ENCODE peak calls at places on chromosomes 12 and 14, in seven cellular contexts. One of them, this sample, is unnamed.

GRCh38 chr14:24176599-24176998 is 4.7 kb downstream of the REC8 start:
- DNase-seq in activated CD4-positive, alpha-beta T cell treated with anti-CD3 and anti-CD28 coated beads for 1 hour: no peak
- DNase-seq in skeletal muscle cell: no peak
- DNase-seq in nephron progenitor cell: no peak
- DNase-seq in AG09309: no peak
- DNase-seq in lower lobe of right lung: no peak
- DNase-seq in NCI-H345: no peak
- DNase-seq in this sample: no peak

GRCh38 chr14:88695873-88696272 is 96.9 kb downstream of the EML5 start:
- DNase-seq in NCI-H345: no peak
- DNase-seq in AG09309: no peak
- DNase-seq in activated CD4-positive, alpha-beta T cell treated with anti-CD3 and anti-CD28 coated beads for 1 hour: no peak
- DNase-seq in lower lobe of right lung: no peak
- DNase-seq in nephron progenitor cell: no peak
- DNase-seq in skeletal muscle cell: no peak
- DNase-seq in this sample: no peak

GRCh38 chr12:24814379-24815086 is 134.4 kb downstream of the BCAT1 start:
- DNase-seq in lower lobe of right lung: no peak
- DNase-seq in skeletal muscle cell: no peak
- DNase-seq in nephron progenitor cell: no peak
- DNase-seq in AG09309: no peak
- DNase-seq in NCI-H345: no peak
- DNase-seq in activated CD4-positive, alpha-beta T cell treated with anti-CD3 and anti-CD28 coated beads for 1 hour: no peak
- DNase-seq in this sample: no peak

GRCh38 chr14:69535230-69535848 is 39.3 kb downstream of the CCDC177 start:
- DNase-seq in lower lobe of right lung: no peak
- DNase-seq in activated CD4-positive, alpha-beta T cell treated with anti-CD3 and anti-CD28 coated beads for 1 hour: no peak
- DNase-seq in skeletal muscle cell: no peak
- DNase-seq in nephron progenitor cell: peak
- DNase-seq in AG09309: peak
- DNase-seq in NCI-H345: peak
- DNase-seq in this sample: peak

GRCh38 chr12:32706337-32707024 is 27.4 kb downstream of the DNM1L start:
- DNase-seq in NCI-H345: no peak
- DNase-seq in skeletal muscle cell: no peak
- DNase-seq in nephron progenitor cell: no peak
- DNase-seq in activated CD4-positive, alpha-beta T cell treated with anti-CD3 and anti-CD28 coated beads for 1 hour: no peak
- DNase-seq in AG09309: no peak
- DNase-seq in lower lobe of right lung: no peak
- DNase-seq in this sample: no peak

GRCh38 chr12:30582943-30583342 is 112.7 kb downstream of the IPO8 start:
- DNase-seq in skeletal muscle cell: no peak
- DNase-seq in nephron progenitor cell: no peak
- DNase-seq in lower lobe of right lung: no peak
- DNase-seq in AG09309: no peak
- DNase-seq in NCI-H345: no peak
- DNase-seq in activated CD4-positive, alpha-beta T cell treated with anti-CD3 and anti-CD28 coated beads for 1 hour: no peak
- DNase-seq in this sample: no peak

GRCh38 chr14:88323086-88323519 is at the start of gene KCNK10:
- DNase-seq in nephron progenitor cell: no peak
- DNase-seq in activated CD4-positive, alpha-beta T cell treated with anti-CD3 and anti-CD28 coated beads for 1 hour: no peak
- DNase-seq in NCI-H345: peak
- DNase-seq in lower lobe of right lung: no peak
- DNase-seq in skeletal muscle cell: no peak
- DNase-seq in AG09309: no peak
- DNase-seq in this sample: no peak

GRCh38 chr12:9649532-9649940 is 20.0 kb upstream of the CLEC2D start:
- DNase-seq in NCI-H345: no peak
- DNase-seq in AG09309: no peak
- DNase-seq in nephron progenitor cell: peak
- DNase-seq in activated CD4-positive, alpha-beta T cell treated with anti-CD3 and anti-CD28 coated beads for 1 hour: no peak
- DNase-seq in skeletal muscle cell: no peak
- DNase-seq in lower lobe of right lung: no peak
- DNase-seq in this sample: no peak

GRCh38 chr12:57522019-57522886 is at the start of gene MBD6:
- DNase-seq in activated CD4-positive, alpha-beta T cell treated with anti-CD3 and anti-CD28 coated beads for 1 hour: peak
- DNase-seq in lower lobe of right lung: peak
- DNase-seq in skeletal muscle cell: peak
- DNase-seq in NCI-H345: peak
- DNase-seq in nephron progenitor cell: peak
- DNase-seq in AG09309: peak
- DNase-seq in this sample: peak

GRCh38 chr12:66275040-66275439 is 27.3 kb upstream of the HELB start:
- DNase-seq in activated CD4-positive, alpha-beta T cell treated with anti-CD3 and anti-CD28 coated beads for 1 hour: no peak
- DNase-seq in lower lobe of right lung: no peak
- DNase-seq in skeletal muscle cell: no peak
- DNase-seq in nephron progenitor cell: no peak
- DNase-seq in NCI-H345: no peak
- DNase-seq in AG09309: no peak
- DNase-seq in this sample: no peak

GRCh38 chr12:45909041-45909713 is 81.2 kb downstream of the SCAF11 start:
- DNase-seq in AG09309: no peak
- DNase-seq in nephron progenitor cell: no peak
- DNase-seq in NCI-H345: no peak
- DNase-seq in lower lobe of right lung: no peak
- DNase-seq in activated CD4-positive, alpha-beta T cell treated with anti-CD3 and anti-CD28 coated beads for 1 hour: no peak
- DNase-seq in skeletal muscle cell: no peak
- DNase-seq in this sample: no peak

GRCh38 chr14:76056128-76056527 is 70.6 kb downstream of the IFT43 start:
- DNase-seq in skeletal muscle cell: no peak
- DNase-seq in activated CD4-positive, alpha-beta T cell treated with anti-CD3 and anti-CD28 coated beads for 1 hour: no peak
- DNase-seq in AG09309: no peak
- DNase-seq in NCI-H345: no peak
- DNase-seq in lower lobe of right lung: no peak
- DNase-seq in nephron progenitor cell: no peak
- DNase-seq in this sample: peak

GRCh38 chr14:68820999-68821683 is 28.3 kb upstream of the ZFP36L1 start:
- DNase-seq in AG09309: no peak
- DNase-seq in skeletal muscle cell: no peak
- DNase-seq in lower lobe of right lung: no peak
- DNase-seq in activated CD4-positive, alpha-beta T cell treated with anti-CD3 and anti-CD28 coated beads for 1 hour: no peak
- DNase-seq in nephron progenitor cell: no peak
- DNase-seq in NCI-H345: no peak
- DNase-seq in this sample: no peak

GRCh38 chr14:24710403-24711063 is 76.5 kb upstream of the GZMB start:
- DNase-seq in nephron progenitor cell: peak
- DNase-seq in lower lobe of right lung: no peak
- DNase-seq in AG09309: peak
- DNase-seq in NCI-H345: peak
- DNase-seq in skeletal muscle cell: peak
- DNase-seq in activated CD4-positive, alpha-beta T cell treated with anti-CD3 and anti-CD28 coated beads for 1 hour: no peak
- DNase-seq in this sample: peak

GRCh38 chr12:121446760-121447159 is 46.8 kb downstream of the RNF34 start:
- DNase-seq in AG09309: no peak
- DNase-seq in lower lobe of right lung: no peak
- DNase-seq in activated CD4-positive, alpha-beta T cell treated with anti-CD3 and anti-CD28 coated beads for 1 hour: no peak
- DNase-seq in NCI-H345: no peak
- DNase-seq in skeletal muscle cell: no peak
- DNase-seq in nephron progenitor cell: no peak
- DNase-seq in this sample: no peak

GRCh38 chr14:63896278-63896720 is 43.5 kb downstream of the SYNE2 start:
- DNase-seq in NCI-H345: peak
- DNase-seq in activated CD4-positive, alpha-beta T cell treated with anti-CD3 and anti-CD28 coated beads for 1 hour: no peak
- DNase-seq in skeletal muscle cell: peak
- DNase-seq in AG09309: peak
- DNase-seq in lower lobe of right lung: no peak
- DNase-seq in nephron progenitor cell: no peak
- DNase-seq in this sample: no peak

GRCh38 chr14:63656194-63656593 is 14.5 kb upstream of the WDR89 start:
- DNase-seq in lower lobe of right lung: no peak
- DNase-seq in activated CD4-positive, alpha-beta T cell treated with anti-CD3 and anti-CD28 coated beads for 1 hour: no peak
- DNase-seq in skeletal muscle cell: no peak
- DNase-seq in nephron progenitor cell: no peak
- DNase-seq in AG09309: no peak
- DNase-seq in NCI-H345: no peak
- DNase-seq in this sample: no peak

GRCh38 chr12:41965996-41966395 is 178.7 kb downstream of the GXYLT1 start:
- DNase-seq in AG09309: no peak
- DNase-seq in NCI-H345: no peak
- DNase-seq in skeletal muscle cell: no peak
- DNase-seq in nephron progenitor cell: no peak
- DNase-seq in activated CD4-positive, alpha-beta T cell treated with anti-CD3 and anti-CD28 coated beads for 1 hour: no peak
- DNase-seq in lower lobe of right lung: no peak
- DNase-seq in this sample: no peak

GRCh38 chr14:51463461-51463860 is 188.2 kb upstream of the FRMD6 start:
- DNase-seq in lower lobe of right lung: no peak
- DNase-seq in AG09309: no peak
- DNase-seq in activated CD4-positive, alpha-beta T cell treated with anti-CD3 and anti-CD28 coated beads for 1 hour: no peak
- DNase-seq in nephron progenitor cell: no peak
- DNase-seq in skeletal muscle cell: no peak
- DNase-seq in NCI-H345: no peak
- DNase-seq in this sample: no peak

GRCh38 chr12:93176166-93176565 is 201.6 kb upstream of the NUDT4 start:
- DNase-seq in AG09309: no peak
- DNase-seq in activated CD4-positive, alpha-beta T cell treated with anti-CD3 and anti-CD28 coated beads for 1 hour: no peak
- DNase-seq in nephron progenitor cell: no peak
- DNase-seq in skeletal muscle cell: peak
- DNase-seq in NCI-H345: no peak
- DNase-seq in lower lobe of right lung: no peak
- DNase-seq in this sample: no peak

GRCh38 chr14:73748858-73749357 is 34.7 kb upstream of the PNMA1 start:
- DNase-seq in activated CD4-positive, alpha-beta T cell treated with anti-CD3 and anti-CD28 coated beads for 1 hour: no peak
- DNase-seq in lower lobe of right lung: no peak
- DNase-seq in NCI-H345: no peak
- DNase-seq in nephron progenitor cell: no peak
- DNase-seq in skeletal muscle cell: no peak
- DNase-seq in AG09309: no peak
- DNase-seq in this sample: no peak

GRCh38 chr14:31391473-31391872 is 28.9 kb downstream of the HEATR5A start:
- DNase-seq in AG09309: no peak
- DNase-seq in NCI-H345: no peak
- DNase-seq in lower lobe of right lung: no peak
- DNase-seq in nephron progenitor cell: no peak
- DNase-seq in skeletal muscle cell: no peak
- DNase-seq in activated CD4-positive, alpha-beta T cell treated with anti-CD3 and anti-CD28 coated beads for 1 hour: no peak
- DNase-seq in this sample: no peak